ENCODE peak calls at places on chromosomes 5 and 9, in nine cellular contexts. One of them, this sample, is unnamed.

GRCh38 chr9:2966846-2967372 is 123.0 kb upstream of the PUM3 start:
- DNase-seq in IMR-90: no peak
- DNase-seq in lower leg skin: no peak
- DNase-seq in PC-9: no peak
- DNase-seq in Calu3: no peak
- DNase-seq in neural progenitor cell: no peak
- DNase-seq in spleen: no peak
- DNase-seq in body of pancreas: no peak
- DNase-seq in A673: peak
- DNase-seq in this sample: no peak

GRCh38 chr9:114836769-114837168 is 30.9 kb upstream of the TNFSF15 start:
- DNase-seq in IMR-90: no peak
- DNase-seq in lower leg skin: no peak
- DNase-seq in PC-9: no peak
- DNase-seq in Calu3: no peak
- DNase-seq in neural progenitor cell: no peak
- DNase-seq in spleen: no peak
- DNase-seq in body of pancreas: no peak
- DNase-seq in A673: no peak
- DNase-seq in this sample: no peak

GRCh38 chr9:12640021-12640587 is 53.1 kb upstream of the TYRP1 start:
- DNase-seq in IMR-90: peak
- DNase-seq in lower leg skin: no peak
- DNase-seq in PC-9: no peak
- DNase-seq in Calu3: no peak
- DNase-seq in neural progenitor cell: peak
- DNase-seq in spleen: no peak
- DNase-seq in body of pancreas: peak
- DNase-seq in A673: peak
- DNase-seq in this sample: no peak

GRCh38 chr9:107193251-107193650 is 89.8 kb upstream of the RAD23B start:
- DNase-seq in IMR-90: no peak
- DNase-seq in lower leg skin: no peak
- DNase-seq in PC-9: no peak
- DNase-seq in Calu3: no peak
- DNase-seq in neural progenitor cell: no peak
- DNase-seq in spleen: no peak
- DNase-seq in body of pancreas: no peak
- DNase-seq in A673: no peak
- DNase-seq in this sample: no peak

GRCh38 chr5:54765327-54765726 is 220.1 kb downstream of the ESM1 start:
- DNase-seq in IMR-90: no peak
- DNase-seq in lower leg skin: no peak
- DNase-seq in PC-9: no peak
- DNase-seq in Calu3: no peak
- DNase-seq in neural progenitor cell: no peak
- DNase-seq in spleen: no peak
- DNase-seq in body of pancreas: no peak
- DNase-seq in A673: no peak
- DNase-seq in this sample: no peak

GRCh38 chr5:56054651-56055050 is 59.9 kb upstream of the IL6ST start:
- DNase-seq in IMR-90: peak
- DNase-seq in lower leg skin: no peak
- DNase-seq in PC-9: no peak
- DNase-seq in Calu3: no peak
- DNase-seq in neural progenitor cell: no peak
- DNase-seq in spleen: no peak
- DNase-seq in body of pancreas: no peak
- DNase-seq in A673: no peak
- DNase-seq in this sample: no peak

GRCh38 chr9:2418619-2419018 is 203.0 kb upstream of the VLDLR start:
- DNase-seq in IMR-90: peak
- DNase-seq in lower leg skin: no peak
- DNase-seq in PC-9: peak
- DNase-seq in Calu3: no peak
- DNase-seq in neural progenitor cell: no peak
- DNase-seq in spleen: no peak
- DNase-seq in body of pancreas: no peak
- DNase-seq in A673: peak
- DNase-seq in this sample: no peak

GRCh38 chr9:16368425-16369087 is 501.9 kb downstream of the BNC2 start:
- DNase-seq in IMR-90: peak
- DNase-seq in lower leg skin: no peak
- DNase-seq in PC-9: no peak
- DNase-seq in Calu3: no peak
- DNase-seq in neural progenitor cell: no peak
- DNase-seq in spleen: no peak
- DNase-seq in body of pancreas: no peak
- DNase-seq in A673: no peak
- DNase-seq in this sample: no peak

GRCh38 chr5:33080287-33080686 is 360.5 kb upstream of the TARS1 start:
- DNase-seq in IMR-90: no peak
- DNase-seq in lower leg skin: no peak
- DNase-seq in PC-9: no peak
- DNase-seq in Calu3: no peak
- DNase-seq in neural progenitor cell: no peak
- DNase-seq in spleen: no peak
- DNase-seq in body of pancreas: no peak
- DNase-seq in A673: no peak
- DNase-seq in this sample: no peak

DNA sequence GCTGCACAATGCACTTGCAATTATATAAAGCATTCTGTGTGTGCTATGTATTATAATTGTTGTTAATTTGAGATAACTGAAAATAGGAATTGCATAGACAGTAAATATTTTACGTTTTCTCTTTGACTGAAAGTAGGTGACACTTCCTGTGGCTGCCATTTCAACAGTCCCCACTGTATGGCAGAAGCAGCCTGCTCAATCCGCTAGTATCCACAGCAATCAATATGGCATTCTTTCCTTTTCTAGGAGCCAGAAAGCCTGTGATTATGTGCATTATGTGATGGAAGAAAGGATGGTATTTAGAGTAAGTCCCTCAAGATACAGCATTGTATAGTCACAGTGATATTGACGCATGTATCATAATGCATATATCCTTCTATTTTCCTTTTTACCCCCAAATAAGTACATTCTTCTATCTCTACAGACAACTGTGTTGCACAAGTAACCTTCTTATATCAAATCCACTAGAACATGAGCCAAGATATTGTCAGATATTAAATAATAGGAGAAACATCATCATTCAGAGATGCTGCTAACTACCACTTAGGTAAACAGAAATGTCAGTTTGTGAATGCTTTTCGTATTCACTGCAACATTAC is 59.7 kb downstream of the CARTPT start:
- DNase-seq in IMR-90: peak
- DNase-seq in lower leg skin: no peak
- DNase-seq in PC-9: peak
- DNase-seq in Calu3: peak
- DNase-seq in neural progenitor cell: peak
- DNase-seq in spleen: no peak
- DNase-seq in body of pancreas: peak
- DNase-seq in A673: peak
- DNase-seq in this sample: no peak
- TF ChIP-seq CTCF in IMR-90: peak
- TF ChIP-seq CTCF in lower leg skin: no peak
- TF ChIP-seq CTCF in PC-9: peak
- TF ChIP-seq CTCF in Calu3: peak
- TF ChIP-seq CTCF in neural progenitor cell: peak
- TF ChIP-seq CTCF in spleen: no peak
- TF ChIP-seq CTCF in body of pancreas: peak
- TF ChIP-seq CTCF in A673: peak
- TF ChIP-seq CTCF in this sample: peak

DNA sequence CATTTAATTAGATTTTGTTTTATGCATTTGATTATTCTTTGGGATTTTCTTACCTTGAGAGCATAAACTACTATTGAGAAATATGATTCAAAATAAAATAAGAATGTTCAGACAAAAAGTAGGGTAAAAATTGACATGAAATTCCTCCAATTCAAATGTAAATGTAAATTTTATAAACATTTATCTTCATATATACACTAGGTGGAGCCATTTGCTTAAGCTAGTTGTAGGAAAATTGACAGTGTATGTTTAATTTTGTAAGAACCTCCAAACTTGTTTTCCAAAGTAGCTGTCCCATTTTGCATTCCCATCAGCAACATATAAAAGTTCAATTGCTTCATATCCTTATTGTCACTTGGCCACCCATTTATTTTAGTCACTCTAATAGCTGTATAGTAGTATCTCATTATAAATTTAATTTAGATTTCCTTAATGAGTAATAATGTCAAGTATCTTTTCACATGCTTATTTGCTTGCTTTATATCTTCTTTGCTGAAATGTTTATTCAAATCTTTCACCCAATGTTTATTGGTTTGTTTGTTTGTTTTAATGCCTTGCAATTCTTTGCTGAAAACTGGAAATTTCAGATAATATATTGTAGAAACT is 37.6 kb upstream of the SLCO6A1 start:
- DNase-seq in IMR-90: peak
- DNase-seq in lower leg skin: no peak
- DNase-seq in PC-9: no peak
- DNase-seq in Calu3: no peak
- DNase-seq in neural progenitor cell: no peak
- DNase-seq in spleen: no peak
- DNase-seq in body of pancreas: no peak
- DNase-seq in A673: peak
- DNase-seq in this sample: no peak
- TF ChIP-seq CTCF in IMR-90: peak
- TF ChIP-seq CTCF in lower leg skin: no peak
- TF ChIP-seq CTCF in PC-9: peak
- TF ChIP-seq CTCF in Calu3: peak
- TF ChIP-seq CTCF in neural progenitor cell: peak
- TF ChIP-seq CTCF in spleen: peak
- TF ChIP-seq CTCF in body of pancreas: peak
- TF ChIP-seq CTCF in A673: peak
- TF ChIP-seq CTCF in this sample: peak

GRCh38 chr9:38344566-38345324 is 47.8 kb upstream of the ALDH1B1 start:
- DNase-seq in IMR-90: no peak
- DNase-seq in lower leg skin: no peak
- DNase-seq in PC-9: no peak
- DNase-seq in Calu3: no peak
- DNase-seq in neural progenitor cell: no peak
- DNase-seq in spleen: no peak
- DNase-seq in body of pancreas: no peak
- DNase-seq in A673: no peak
- DNase-seq in this sample: no peak
- TF ChIP-seq CTCF in IMR-90: no peak
- TF ChIP-seq CTCF in lower leg skin: no peak
- TF ChIP-seq CTCF in PC-9: no peak
- TF ChIP-seq CTCF in Calu3: no peak
- TF ChIP-seq CTCF in neural progenitor cell: no peak
- TF ChIP-seq CTCF in spleen: no peak
- TF ChIP-seq CTCF in body of pancreas: no peak
- TF ChIP-seq CTCF in A673: no peak
- TF ChIP-seq CTCF in this sample: no peak

GRCh38 chr5:1380011-1380817 is 35.3 kb upstream of the CLPTM1L start:
- DNase-seq in IMR-90: peak
- DNase-seq in lower leg skin: no peak
- DNase-seq in PC-9: no peak
- DNase-seq in Calu3: peak
- DNase-seq in neural progenitor cell: peak
- DNase-seq in spleen: peak
- DNase-seq in body of pancreas: peak
- DNase-seq in A673: no peak
- DNase-seq in this sample: no peak
- TF ChIP-seq CTCF in IMR-90: peak
- TF ChIP-seq CTCF in lower leg skin: no peak
- TF ChIP-seq CTCF in PC-9: no peak
- TF ChIP-seq CTCF in Calu3: peak
- TF ChIP-seq CTCF in neural progenitor cell: peak
- TF ChIP-seq CTCF in spleen: peak
- TF ChIP-seq CTCF in body of pancreas: peak
- TF ChIP-seq CTCF in A673: peak
- TF ChIP-seq CTCF in this sample: peak

DNA sequence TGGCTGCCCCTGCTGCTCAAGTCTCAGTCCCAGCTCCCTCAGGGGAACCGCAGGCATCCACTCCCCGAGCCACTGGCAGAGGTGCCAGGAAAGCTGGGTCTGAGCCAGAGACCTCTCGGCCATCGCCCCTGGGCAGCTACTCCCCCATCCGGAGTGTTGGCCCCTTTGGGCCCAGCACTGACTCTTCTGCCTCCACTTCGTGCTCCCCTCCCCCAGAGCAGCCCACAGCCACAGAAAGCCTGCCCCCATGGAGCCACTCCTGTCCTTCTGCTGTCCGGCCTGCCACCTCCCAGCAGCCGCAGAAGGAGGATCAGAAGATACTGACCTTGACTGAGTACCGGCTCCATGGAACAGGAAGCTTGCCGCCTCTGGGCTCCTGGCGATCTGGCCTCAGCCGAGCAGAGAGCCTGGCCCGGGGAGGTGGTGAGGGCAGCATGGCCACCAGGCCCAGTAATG is 49.8 kb upstream of the TESK1 start:
- DNase-seq in IMR-90: no peak
- DNase-seq in lower leg skin: no peak
- DNase-seq in PC-9: no peak
- DNase-seq in Calu3: no peak
- DNase-seq in neural progenitor cell: no peak
- DNase-seq in spleen: no peak
- DNase-seq in body of pancreas: no peak
- DNase-seq in A673: no peak
- DNase-seq in this sample: no peak
- TF ChIP-seq CTCF in IMR-90: no peak
- TF ChIP-seq CTCF in lower leg skin: no peak
- TF ChIP-seq CTCF in PC-9: no peak
- TF ChIP-seq CTCF in Calu3: no peak
- TF ChIP-seq CTCF in neural progenitor cell: no peak
- TF ChIP-seq CTCF in spleen: no peak
- TF ChIP-seq CTCF in body of pancreas: no peak
- TF ChIP-seq CTCF in A673: no peak
- TF ChIP-seq CTCF in this sample: no peak

GRCh38 chr5:148856424-148856823 is 30.0 kb downstream of the ADRB2 start:
- DNase-seq in IMR-90: no peak
- DNase-seq in lower leg skin: no peak
- DNase-seq in PC-9: no peak
- DNase-seq in Calu3: no peak
- DNase-seq in neural progenitor cell: no peak
- DNase-seq in spleen: no peak
- DNase-seq in body of pancreas: no peak
- DNase-seq in A673: no peak
- DNase-seq in this sample: no peak
- TF ChIP-seq CTCF in IMR-90: no peak
- TF ChIP-seq CTCF in lower leg skin: no peak
- TF ChIP-seq CTCF in PC-9: no peak
- TF ChIP-seq CTCF in Calu3: no peak
- TF ChIP-seq CTCF in neural progenitor cell: no peak
- TF ChIP-seq CTCF in spleen: no peak
- TF ChIP-seq CTCF in body of pancreas: no peak
- TF ChIP-seq CTCF in A673: no peak
- TF ChIP-seq CTCF in this sample: no peak

GRCh38 chr5:177498013-177498847 is 826 bp upstream of the PDLIM7 start:
- DNase-seq in IMR-90: no peak
- DNase-seq in lower leg skin: no peak
- DNase-seq in PC-9: no peak
- DNase-seq in Calu3: peak
- DNase-seq in neural progenitor cell: peak
- DNase-seq in spleen: peak
- DNase-seq in body of pancreas: no peak
- DNase-seq in A673: no peak
- DNase-seq in this sample: no peak
- TF ChIP-seq CTCF in IMR-90: no peak
- TF ChIP-seq CTCF in lower leg skin: no peak
- TF ChIP-seq CTCF in PC-9: no peak
- TF ChIP-seq CTCF in Calu3: no peak
- TF ChIP-seq CTCF in neural progenitor cell: no peak
- TF ChIP-seq CTCF in spleen: no peak
- TF ChIP-seq CTCF in body of pancreas: no peak
- TF ChIP-seq CTCF in A673: no peak
- TF ChIP-seq CTCF in this sample: no peak